ENCODE peak calls at places on chromosomes 3 and 15, in eight cellular contexts. A is endothelial cell; R is mesothelial cell of epicardium; N is uterus; Y is activated CD4-positive, alpha-beta T cell treated with anti-CD3 and anti-CD28 coated beads, Interleukin-2, amount 10 ng/mL, durations not matched to agents 7 days and 5 days; D is GM19239; C is AG09319; X is stomach. L is an unnamed sample.

GRCh38 chr3:27659279-27660021 is 62.7 kb downstream of the EOMES start:
- DNase-seq in A (peak), R (peak), N (peak), Y (peak), D (peak), C (no peak), X (peak), L (peak)

GRCh38 chr15:50113187-50113505 is 5.9 kb downstream of the ATP8B4 start:
- DNase-seq in A (no peak), R (no peak), N (no peak), Y (no peak), D (no peak), C (no peak), X (no peak), L (no peak)

GRCh38 chr3:187746479-187747335 is 1.4 kb upstream of the BCL6 start:
- DNase-seq in A (no peak), R (no peak), N (peak), Y (peak), D (no peak), C (no peak), X (no peak), L (no peak)

GRCh38 chr3:175956964-175957363 is 1097.8 kb downstream of the NAALADL2 start:
- DNase-seq in A (peak), R (no peak), N (no peak), Y (no peak), D (no peak), C (no peak), X (no peak), L (no peak)

GRCh38 chr3:180306691-180307090 is 270.0 kb upstream of the PEX5L start:
- DNase-seq in A (no peak), R (no peak), N (no peak), Y (no peak), D (no peak), C (no peak), X (no peak), L (no peak)

GRCh38 chr3:69441028-69441427 is 55.1 kb upstream of the FRMD4B start:
- DNase-seq in A (no peak), R (no peak), N (no peak), Y (no peak), D (no peak), C (no peak), X (no peak), L (no peak)

GRCh38 chr3:171417813-171418212 is 42.4 kb downstream of the TNIK start:
- DNase-seq in A (no peak), R (no peak), N (no peak), Y (no peak), D (no peak), C (peak), X (no peak), L (no peak)

GRCh38 chr15:79978694-79979519 is 7.9 kb upstream of the BCL2A1 start:
- DNase-seq in A (no peak), R (no peak), N (no peak), Y (no peak), D (no peak), C (peak), X (no peak), L (no peak)

GRCh38 chr15:87672309-87672897 is 584.1 kb downstream of the NTRK3 start:
- DNase-seq in A (peak), R (peak), N (peak), Y (no peak), D (no peak), C (peak), X (no peak), L (no peak)

GRCh38 chr15:80643296-80643965 is 51.7 kb upstream of the ABHD17C start:
- DNase-seq in A (no peak), R (no peak), N (no peak), Y (no peak), D (no peak), C (peak), X (no peak), L (no peak)

GRCh38 chr15:50066202-50066601 is 52.8 kb downstream of the ATP8B4 start:
- DNase-seq in A (no peak), R (no peak), N (no peak), Y (peak), D (no peak), C (no peak), X (no peak), L (no peak)

GRCh38 chr3:13161771-13162535 is 88.7 kb upstream of the IQSEC1 start:
- DNase-seq in A (no peak), R (no peak), N (no peak), Y (no peak), D (no peak), C (no peak), X (no peak), L (no peak)

GRCh38 chr3:162769559-162769958 is 1273.0 kb downstream of the OTOL1 start:
- DNase-seq in A (no peak), R (no peak), N (no peak), Y (no peak), D (no peak), C (no peak), X (no peak), L (no peak)

GRCh38 chr15:61681038-61681418 is 379.2 kb downstream of the VPS13C start:
- DNase-seq in A (no peak), R (no peak), N (no peak), Y (no peak), D (no peak), C (no peak), X (no peak), L (no peak)

GRCh38 chr15:41501191-41501917 is 7.7 kb downstream of the ITPKA start:
- DNase-seq in A (peak), R (no peak), N (no peak), Y (peak), D (no peak), C (no peak), X (no peak), L (peak)

GRCh38 chr3:43327184-43327950 is 41.0 kb downstream of the SNRK start:
- DNase-seq in A (no peak), R (no peak), N (peak), Y (no peak), D (no peak), C (no peak), X (no peak), L (no peak)

GRCh38 chr3:21754839-21755238 is 3.8 kb upstream of the ZNF385D start:
- DNase-seq in A (no peak), R (no peak), N (no peak), Y (no peak), D (no peak), C (no peak), X (no peak), L (no peak)

GRCh38 chr3:195095035-195095703 is 175.8 kb downstream of the XXYLT1 start:
- DNase-seq in A (no peak), R (no peak), N (no peak), Y (no peak), D (no peak), C (no peak), X (no peak), L (no peak)

GRCh38 chr3:167976880-167977498 is 118.7 kb downstream of the GOLIM4 start:
- DNase-seq in A (no peak), R (no peak), N (no peak), Y (no peak), D (no peak), C (no peak), X (no peak), L (no peak)

GRCh38 chr3:28286595-28286994 is 45.2 kb downstream of the CMC1 start:
- DNase-seq in A (no peak), R (no peak), N (no peak), Y (no peak), D (no peak), C (peak), X (no peak), L (no peak)

GRCh38 chr3:46971742-46972141 is 4.8 kb downstream of the CCDC12 start:
- DNase-seq in A (no peak), R (no peak), N (no peak), Y (peak), D (no peak), C (no peak), X (no peak), L (no peak)

GRCh38 chr3:187808466-187809291 is 63.4 kb upstream of the BCL6 start:
- DNase-seq in A (no peak), R (peak), N (no peak), Y (no peak), D (no peak), C (no peak), X (no peak), L (no peak)

GRCh38 chr3:141237701-141238521 is 6.3 kb downstream of the PXYLP1 start:
- DNase-seq in A (no peak), R (no peak), N (no peak), Y (peak), D (no peak), C (no peak), X (peak), L (no peak)

GRCh38 chr3:98812851-98813374 is 49.8 kb downstream of the ST3GAL6 start:
- DNase-seq in A (no peak), R (no peak), N (no peak), Y (no peak), D (peak), C (no peak), X (peak), L (peak)

GRCh38 chr3:119636194-119636593 is 24.2 kb downstream of the POPDC2 start:
- DNase-seq in A (no peak), R (no peak), N (no peak), Y (no peak), D (no peak), C (no peak), X (no peak), L (no peak)

GRCh38 chr3:113179235-113179829 is 32.0 kb upstream of the BOC start:
- DNase-seq in A (no peak), R (no peak), N (no peak), Y (no peak), D (no peak), C (no peak), X (no peak), L (no peak)

GRCh38 chr15:69853572-69853971 is 244.1 kb downstream of the TLE3 start:
- DNase-seq in A (no peak), R (no peak), N (no peak), Y (no peak), D (no peak), C (peak), X (no peak), L (no peak)

GRCh38 chr3:115348391-115348790 is 201.3 kb upstream of the ZBTB20 start:
- DNase-seq in A (no peak), R (no peak), N (no peak), Y (no peak), D (no peak), C (no peak), X (no peak), L (no peak)

GRCh38 chr15:58454950-58455401 is 23.2 kb downstream of the LIPC start:
- DNase-seq in A (no peak), R (no peak), N (no peak), Y (no peak), D (no peak), C (no peak), X (no peak), L (no peak)

GRCh38 chr3:121601212-121601812 is 8.1 kb downstream of the FBXO40 start:
- DNase-seq in A (no peak), R (no peak), N (no peak), Y (no peak), D (no peak), C (no peak), X (no peak), L (no peak)

GRCh38 chr3:84963137-84963536 is 4.3 kb downstream of the CADM2 start:
- DNase-seq in A (no peak), R (no peak), N (no peak), Y (no peak), D (no peak), C (no peak), X (no peak), L (no peak)